ENCODE peak calls at places on chromosomes 1 and 21, in five cellular contexts. One of them, this sample, is unnamed.

GRCh38 chr1:41955461-41956159 is 36.9 kb upstream of the HIVEP3 start:
- DNase-seq in body of pancreas: no peak
- DNase-seq in neural crest cell: no peak
- DNase-seq in Right ventricle myocardium superior: no peak
- DNase-seq in stimulated activated CD8-positive, alpha-beta memory T cell treated with anti-CD3 and anti-CD28 coated beads, Interleukin-7, amount 100 ng/mL, for 48 hours: no peak
- DNase-seq in this sample: no peak

GRCh38 chr1:240765732-240766363 is 153.9 kb upstream of the GREM2 start:
- DNase-seq in body of pancreas: no peak
- DNase-seq in neural crest cell: no peak
- DNase-seq in Right ventricle myocardium superior: no peak
- DNase-seq in stimulated activated CD8-positive, alpha-beta memory T cell treated with anti-CD3 and anti-CD28 coated beads, Interleukin-7, amount 100 ng/mL, for 48 hours: no peak
- DNase-seq in this sample: no peak

GRCh38 chr1:78370779-78371482 is 119.8 kb upstream of the PTGFR start:
- DNase-seq in body of pancreas: no peak
- DNase-seq in neural crest cell: no peak
- DNase-seq in Right ventricle myocardium superior: no peak
- DNase-seq in stimulated activated CD8-positive, alpha-beta memory T cell treated with anti-CD3 and anti-CD28 coated beads, Interleukin-7, amount 100 ng/mL, for 48 hours: no peak
- DNase-seq in this sample: no peak

GRCh38 chr21:37675202-37675801 is 241.0 kb downstream of the KCNJ6 start:
- DNase-seq in body of pancreas: peak; percentile 64
- DNase-seq in neural crest cell: peak; percentile 78
- DNase-seq in Right ventricle myocardium superior: peak; percentile 79
- DNase-seq in stimulated activated CD8-positive, alpha-beta memory T cell treated with anti-CD3 and anti-CD28 coated beads, Interleukin-7, amount 100 ng/mL, for 48 hours: peak; percentile 18
- DNase-seq in this sample: peak; percentile 88

GRCh38 chr1:168783831-168784230 is 54.8 kb upstream of the DPT start:
- DNase-seq in body of pancreas: no peak
- DNase-seq in neural crest cell: no peak
- DNase-seq in Right ventricle myocardium superior: no peak
- DNase-seq in stimulated activated CD8-positive, alpha-beta memory T cell treated with anti-CD3 and anti-CD28 coated beads, Interleukin-7, amount 100 ng/mL, for 48 hours: no peak
- DNase-seq in this sample: no peak

GRCh38 chr1:3471356-3472087 is 17.1 kb downstream of the ARHGEF16 start:
- DNase-seq in body of pancreas: no peak
- DNase-seq in neural crest cell: peak; percentile 74
- DNase-seq in Right ventricle myocardium superior: peak; percentile 72
- DNase-seq in stimulated activated CD8-positive, alpha-beta memory T cell treated with anti-CD3 and anti-CD28 coated beads, Interleukin-7, amount 100 ng/mL, for 48 hours: no peak
- DNase-seq in this sample: peak; percentile 66

GRCh38 chr1:36386262-36387140 is 777 bp upstream of the STK40 start:
- DNase-seq in body of pancreas: peak; percentile 87
- DNase-seq in neural crest cell: peak; percentile 35
- DNase-seq in Right ventricle myocardium superior: peak; percentile 92
- DNase-seq in stimulated activated CD8-positive, alpha-beta memory T cell treated with anti-CD3 and anti-CD28 coated beads, Interleukin-7, amount 100 ng/mL, for 48 hours: peak; percentile 97
- DNase-seq in this sample: peak; percentile 35

GRCh38 chr1:53344921-53345838 is 17.3 kb upstream of the LRP8 start:
- DNase-seq in body of pancreas: peak; percentile 0
- DNase-seq in neural crest cell: no peak
- DNase-seq in Right ventricle myocardium superior: no peak
- DNase-seq in stimulated activated CD8-positive, alpha-beta memory T cell treated with anti-CD3 and anti-CD28 coated beads, Interleukin-7, amount 100 ng/mL, for 48 hours: no peak
- DNase-seq in this sample: no peak

GRCh38 chr1:32816676-32817158 is 441 bp downstream of the YARS1 start:
- DNase-seq in body of pancreas: no peak
- DNase-seq in neural crest cell: peak; percentile 1
- DNase-seq in Right ventricle myocardium superior: no peak
- DNase-seq in stimulated activated CD8-positive, alpha-beta memory T cell treated with anti-CD3 and anti-CD28 coated beads, Interleukin-7, amount 100 ng/mL, for 48 hours: no peak
- DNase-seq in this sample: no peak

GRCh38 chr1:6285356-6285755 is 24.5 kb upstream of the GPR153 start:
- DNase-seq in body of pancreas: no peak
- DNase-seq in neural crest cell: no peak
- DNase-seq in Right ventricle myocardium superior: no peak
- DNase-seq in stimulated activated CD8-positive, alpha-beta memory T cell treated with anti-CD3 and anti-CD28 coated beads, Interleukin-7, amount 100 ng/mL, for 48 hours: no peak
- DNase-seq in this sample: no peak

GRCh38 chr1:19369396-19370090 is 57.4 kb downstream of the SLC66A1 start:
- DNase-seq in body of pancreas: no peak
- DNase-seq in neural crest cell: no peak
- DNase-seq in Right ventricle myocardium superior: no peak
- DNase-seq in stimulated activated CD8-positive, alpha-beta memory T cell treated with anti-CD3 and anti-CD28 coated beads, Interleukin-7, amount 100 ng/mL, for 48 hours: no peak
- DNase-seq in this sample: no peak

GRCh38 chr1:51926171-51926812 is 47.8 kb upstream of the NRDC start:
- DNase-seq in body of pancreas: no peak
- DNase-seq in neural crest cell: peak; percentile 3
- DNase-seq in Right ventricle myocardium superior: no peak
- DNase-seq in stimulated activated CD8-positive, alpha-beta memory T cell treated with anti-CD3 and anti-CD28 coated beads, Interleukin-7, amount 100 ng/mL, for 48 hours: no peak
- DNase-seq in this sample: no peak

GRCh38 chr1:110118636-110119396 is 6.6 kb downstream of the UBL4B start:
- DNase-seq in body of pancreas: no peak
- DNase-seq in neural crest cell: no peak
- DNase-seq in Right ventricle myocardium superior: no peak
- DNase-seq in stimulated activated CD8-positive, alpha-beta memory T cell treated with anti-CD3 and anti-CD28 coated beads, Interleukin-7, amount 100 ng/mL, for 48 hours: peak; percentile 28
- DNase-seq in this sample: no peak

GRCh38 chr1:240178366-240178765 is 86.7 kb downstream of the FMN2 start:
- DNase-seq in body of pancreas: no peak
- DNase-seq in neural crest cell: no peak
- DNase-seq in Right ventricle myocardium superior: no peak
- DNase-seq in stimulated activated CD8-positive, alpha-beta memory T cell treated with anti-CD3 and anti-CD28 coated beads, Interleukin-7, amount 100 ng/mL, for 48 hours: no peak
- DNase-seq in this sample: peak; percentile 12

GRCh38 chr1:31573261-31573660 is 3.1 kb upstream of the TINAGL1 start:
- DNase-seq in body of pancreas: no peak
- DNase-seq in neural crest cell: no peak
- DNase-seq in Right ventricle myocardium superior: no peak
- DNase-seq in stimulated activated CD8-positive, alpha-beta memory T cell treated with anti-CD3 and anti-CD28 coated beads, Interleukin-7, amount 100 ng/mL, for 48 hours: no peak
- DNase-seq in this sample: no peak

GRCh38 chr21:35371217-35371616 is 322.1 kb upstream of the RUNX1 start:
- DNase-seq in body of pancreas: no peak
- DNase-seq in neural crest cell: no peak
- DNase-seq in Right ventricle myocardium superior: no peak
- DNase-seq in stimulated activated CD8-positive, alpha-beta memory T cell treated with anti-CD3 and anti-CD28 coated beads, Interleukin-7, amount 100 ng/mL, for 48 hours: no peak
- DNase-seq in this sample: no peak

GRCh38 chr1:185846672-185847440 is 112.7 kb downstream of the HMCN1 start:
- DNase-seq in body of pancreas: no peak
- DNase-seq in neural crest cell: no peak
- DNase-seq in Right ventricle myocardium superior: no peak
- DNase-seq in stimulated activated CD8-positive, alpha-beta memory T cell treated with anti-CD3 and anti-CD28 coated beads, Interleukin-7, amount 100 ng/mL, for 48 hours: no peak
- DNase-seq in this sample: no peak

GRCh38 chr1:3978196-3978927 is 78.3 kb upstream of the C1orf174 start:
- DNase-seq in body of pancreas: no peak
- DNase-seq in neural crest cell: no peak
- DNase-seq in Right ventricle myocardium superior: no peak
- DNase-seq in stimulated activated CD8-positive, alpha-beta memory T cell treated with anti-CD3 and anti-CD28 coated beads, Interleukin-7, amount 100 ng/mL, for 48 hours: no peak
- DNase-seq in this sample: no peak

GRCh38 chr21:15400905-15401304 is 328.9 kb upstream of the USP25 start:
- DNase-seq in body of pancreas: no peak
- DNase-seq in neural crest cell: no peak
- DNase-seq in Right ventricle myocardium superior: no peak
- DNase-seq in stimulated activated CD8-positive, alpha-beta memory T cell treated with anti-CD3 and anti-CD28 coated beads, Interleukin-7, amount 100 ng/mL, for 48 hours: no peak
- DNase-seq in this sample: no peak

GRCh38 chr1:84282780-84283333 is 18.7 kb upstream of the SAMD13 start:
- DNase-seq in body of pancreas: no peak
- DNase-seq in neural crest cell: no peak
- DNase-seq in Right ventricle myocardium superior: no peak
- DNase-seq in stimulated activated CD8-positive, alpha-beta memory T cell treated with anti-CD3 and anti-CD28 coated beads, Interleukin-7, amount 100 ng/mL, for 48 hours: no peak
- DNase-seq in this sample: no peak

GRCh38 chr1:108034396-108034795 is 69.4 kb upstream of the VAV3 start:
- DNase-seq in body of pancreas: no peak
- DNase-seq in neural crest cell: no peak
- DNase-seq in Right ventricle myocardium superior: no peak
- DNase-seq in stimulated activated CD8-positive, alpha-beta memory T cell treated with anti-CD3 and anti-CD28 coated beads, Interleukin-7, amount 100 ng/mL, for 48 hours: no peak
- DNase-seq in this sample: no peak

GRCh38 chr1:82177190-82177589 is 376.5 kb downstream of the ADGRL2 start:
- DNase-seq in body of pancreas: no peak
- DNase-seq in neural crest cell: no peak
- DNase-seq in Right ventricle myocardium superior: no peak
- DNase-seq in stimulated activated CD8-positive, alpha-beta memory T cell treated with anti-CD3 and anti-CD28 coated beads, Interleukin-7, amount 100 ng/mL, for 48 hours: no peak
- DNase-seq in this sample: no peak

GRCh38 chr1:46303038-46303871 is at the start of the genes LRRC41 and UQCRH:
- DNase-seq in body of pancreas: peak; percentile 95
- DNase-seq in neural crest cell: peak; percentile 94
- DNase-seq in Right ventricle myocardium superior: peak; percentile 97
- DNase-seq in stimulated activated CD8-positive, alpha-beta memory T cell treated with anti-CD3 and anti-CD28 coated beads, Interleukin-7, amount 100 ng/mL, for 48 hours: peak; percentile 86
- DNase-seq in this sample: peak; percentile 94

GRCh38 chr1:37752583-37753471 is 12.1 kb downstream of the EPHA10 start:
- DNase-seq in body of pancreas: peak; percentile 43
- DNase-seq in neural crest cell: peak; percentile 33
- DNase-seq in Right ventricle myocardium superior: no peak
- DNase-seq in stimulated activated CD8-positive, alpha-beta memory T cell treated with anti-CD3 and anti-CD28 coated beads, Interleukin-7, amount 100 ng/mL, for 48 hours: peak; percentile 25
- DNase-seq in this sample: peak; percentile 72

GRCh38 chr1:37410080-37410479 is 64.3 kb upstream of the ZC3H12A start:
- DNase-seq in body of pancreas: no peak
- DNase-seq in neural crest cell: no peak
- DNase-seq in Right ventricle myocardium superior: no peak
- DNase-seq in stimulated activated CD8-positive, alpha-beta memory T cell treated with anti-CD3 and anti-CD28 coated beads, Interleukin-7, amount 100 ng/mL, for 48 hours: peak; percentile 3
- DNase-seq in this sample: no peak

GRCh38 chr1:64080947-64081562 is 122.4 kb upstream of the UBE2U start:
- DNase-seq in body of pancreas: no peak
- DNase-seq in neural crest cell: no peak
- DNase-seq in Right ventricle myocardium superior: no peak
- DNase-seq in stimulated activated CD8-positive, alpha-beta memory T cell treated with anti-CD3 and anti-CD28 coated beads, Interleukin-7, amount 100 ng/mL, for 48 hours: no peak
- DNase-seq in this sample: no peak

GRCh38 chr1:28123461-28123961 is 35.1 kb upstream of the EYA3 start:
- DNase-seq in body of pancreas: no peak
- DNase-seq in neural crest cell: no peak
- DNase-seq in Right ventricle myocardium superior: no peak
- DNase-seq in stimulated activated CD8-positive, alpha-beta memory T cell treated with anti-CD3 and anti-CD28 coated beads, Interleukin-7, amount 100 ng/mL, for 48 hours: no peak
- DNase-seq in this sample: no peak

GRCh38 chr1:2466834-2467554 is 9.1 kb upstream of the PLCH2 start:
- DNase-seq in body of pancreas: no peak
- DNase-seq in neural crest cell: peak; percentile 41
- DNase-seq in Right ventricle myocardium superior: no peak
- DNase-seq in stimulated activated CD8-positive, alpha-beta memory T cell treated with anti-CD3 and anti-CD28 coated beads, Interleukin-7, amount 100 ng/mL, for 48 hours: no peak
- DNase-seq in this sample: peak; percentile 71

GRCh38 chr1:167301355-167301754 is 80.7 kb downstream of the POU2F1 start:
- DNase-seq in body of pancreas: no peak
- DNase-seq in neural crest cell: no peak
- DNase-seq in Right ventricle myocardium superior: no peak
- DNase-seq in stimulated activated CD8-positive, alpha-beta memory T cell treated with anti-CD3 and anti-CD28 coated beads, Interleukin-7, amount 100 ng/mL, for 48 hours: no peak
- DNase-seq in this sample: no peak

GRCh38 chr1:30525980-30526651 is 197.3 kb downstream of the MATN1 start:
- DNase-seq in body of pancreas: no peak
- DNase-seq in neural crest cell: no peak
- DNase-seq in Right ventricle myocardium superior: peak; percentile 57
- DNase-seq in stimulated activated CD8-positive, alpha-beta memory T cell treated with anti-CD3 and anti-CD28 coated beads, Interleukin-7, amount 100 ng/mL, for 48 hours: no peak
- DNase-seq in this sample: peak; percentile 52

GRCh38 chr21:44749116-44749758 is 37.9 kb upstream of the TSPEAR start:
- DNase-seq in body of pancreas: no peak
- DNase-seq in neural crest cell: no peak
- DNase-seq in Right ventricle myocardium superior: no peak
- DNase-seq in stimulated activated CD8-positive, alpha-beta memory T cell treated with anti-CD3 and anti-CD28 coated beads, Interleukin-7, amount 100 ng/mL, for 48 hours: no peak
- DNase-seq in this sample: no peak